ENCODE peak calls at places on chromosome 10, in six cellular contexts. N, R, L, I, S and X are unnamed samples.

GRCh38 chr10:21532694-21533576 is 1.1 kb upstream of the MLLT10 start:
- DNase-seq in N (no peak), R (no peak), L (no peak), I (no peak), S (no peak), X (no peak)

GRCh38 chr10:85548038-85548437 is 818.6 kb downstream of the GRID1 start:
- DNase-seq in N (peak), R (peak), L (no peak), I (peak), S (peak), X (peak)

GRCh38 chr10:67306588-67307205 is 380.9 kb downstream of the LRRTM3 start:
- DNase-seq in N (peak), R (peak), L (no peak), I (peak), S (peak), X (peak)

GRCh38 chr10:89337493-89337892 is 9.7 kb downstream of the IFIT3 start:
- DNase-seq in N (peak), R (no peak), L (no peak), I (no peak), S (peak), X (no peak)

GRCh38 chr10:44416021-44416758 is 31.3 kb upstream of the CXCL12 start:
- DNase-seq in N (no peak), R (no peak), L (no peak), I (no peak), S (peak), X (no peak)

GRCh38 chr10:89755374-89755773 is 54.0 kb downstream of the KIF20B start:
- DNase-seq in N (no peak), R (no peak), L (no peak), I (no peak), S (no peak), X (no peak)

GRCh38 chr10:75235375-75236177 is at the start of gene COMTD1:
- DNase-seq in N (peak), R (peak), L (peak), I (peak), S (peak), X (peak)

GRCh38 chr10:79926037-79926436 is 22.9 kb downstream of the SFTPD start:
- DNase-seq in N (no peak), R (no peak), L (no peak), I (no peak), S (no peak), X (no peak)

GRCh38 chr10:123021517-123021916 is 12.7 kb downstream of the ACADSB start:
- DNase-seq in N (peak), R (no peak), L (no peak), I (no peak), S (no peak), X (no peak)

GRCh38 chr10:44314802-44315460 is 70.0 kb downstream of the CXCL12 start:
- DNase-seq in N (no peak), R (no peak), L (no peak), I (no peak), S (no peak), X (no peak)

GRCh38 chr10:11822031-11822756 is 962 bp upstream of the PROSER2 start:
- DNase-seq in N (no peak), R (no peak), L (no peak), I (no peak), S (no peak), X (no peak)

GRCh38 chr10:62900829-62901571 is 84.8 kb upstream of the EGR2 start:
- DNase-seq in N (no peak), R (no peak), L (no peak), I (no peak), S (no peak), X (no peak)

GRCh38 chr10:59580257-59580863 is 129.3 kb downstream of the SLC16A9 start:
- DNase-seq in N (peak), R (peak), L (no peak), I (peak), S (peak), X (peak)
- TF ChIP-seq CTCF in N (peak), R (peak), L (peak), I (peak), S (peak), X (peak)

DNA sequence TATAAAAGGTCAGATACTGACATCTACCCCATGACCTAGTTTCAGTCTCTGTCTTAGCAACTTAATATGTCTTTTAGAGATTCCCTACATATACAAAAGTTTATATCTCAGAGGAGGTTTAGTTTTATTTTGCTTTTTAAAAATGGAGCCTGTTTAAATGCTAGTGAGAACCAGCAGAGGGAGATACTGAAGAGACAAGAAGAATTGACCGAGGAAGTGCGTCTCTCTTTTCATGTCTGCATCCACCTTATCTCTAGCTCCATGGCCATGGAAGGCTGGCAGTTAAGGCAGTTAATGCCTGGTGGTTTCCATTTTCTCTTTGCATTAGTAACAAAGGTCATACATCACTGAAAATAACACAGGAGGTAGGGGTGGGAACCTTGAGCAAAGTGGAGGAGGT is 10.7 kb downstream of the SUV39H2 start:
- DNase-seq in N (peak), R (no peak), L (no peak), I (peak), S (peak), X (no peak)
- TF ChIP-seq CTCF in N (peak), R (peak), L (peak), I (peak), S (peak), X (peak)

GRCh38 chr10:71270301-71270777 is 48.7 kb upstream of the SLC29A3 start:
- DNase-seq in N (peak), R (peak), L (peak), I (peak), S (peak), X (peak)
- TF ChIP-seq CTCF in N (peak), R (peak), L (peak), I (peak), S (peak), X (peak)

DNA sequence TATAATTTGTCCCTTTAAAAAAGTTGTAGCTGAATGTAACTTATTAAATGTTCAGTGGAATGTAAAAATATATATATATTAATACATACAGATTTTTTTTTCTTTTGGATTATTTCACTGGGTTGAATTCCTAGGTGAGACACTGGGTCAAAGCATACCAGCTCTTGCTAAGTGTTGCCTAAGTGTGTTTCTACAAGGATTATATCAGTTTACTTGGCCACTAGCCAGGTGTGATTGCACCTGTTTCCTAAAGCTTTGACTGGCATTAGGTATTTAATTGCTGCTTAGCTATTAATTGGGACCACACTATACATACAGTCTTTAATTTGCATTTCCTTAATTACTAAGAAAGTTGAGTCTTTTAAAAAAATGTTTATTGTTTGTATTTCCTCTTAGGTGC is 5.5 kb upstream of the ELOVL3 start:
- DNase-seq in N (no peak), R (no peak), L (no peak), I (no peak), S (no peak), X (no peak)
- TF ChIP-seq CTCF in N (no peak), R (no peak), L (no peak), I (no peak), S (no peak), X (no peak)

DNA sequence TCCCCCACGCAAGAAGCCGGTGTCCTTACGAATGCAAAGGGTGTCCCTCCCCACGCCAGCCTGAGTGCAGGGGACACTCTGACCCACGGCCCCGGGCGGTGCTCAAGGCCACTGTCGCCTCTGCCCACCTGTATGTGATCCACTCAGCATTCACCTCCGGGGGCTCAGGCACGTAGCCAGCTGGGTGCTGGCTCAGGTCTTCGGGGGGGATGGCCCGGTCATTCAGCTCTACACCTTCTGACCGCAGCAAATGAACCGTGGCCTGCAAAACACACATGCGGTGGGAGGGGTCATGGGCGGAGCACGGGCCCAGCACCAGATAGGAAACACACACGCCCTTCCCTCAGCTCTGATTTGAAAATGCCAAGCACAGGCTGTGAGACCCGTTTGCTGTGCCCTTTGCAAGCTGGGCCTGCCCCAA is 25.9 kb downstream of the CFAP46 start:
- DNase-seq in N (no peak), R (no peak), L (no peak), I (no peak), S (no peak), X (no peak)
- TF ChIP-seq CTCF in N (no peak), R (no peak), L (no peak), I (no peak), S (no peak), X (no peak)

DNA sequence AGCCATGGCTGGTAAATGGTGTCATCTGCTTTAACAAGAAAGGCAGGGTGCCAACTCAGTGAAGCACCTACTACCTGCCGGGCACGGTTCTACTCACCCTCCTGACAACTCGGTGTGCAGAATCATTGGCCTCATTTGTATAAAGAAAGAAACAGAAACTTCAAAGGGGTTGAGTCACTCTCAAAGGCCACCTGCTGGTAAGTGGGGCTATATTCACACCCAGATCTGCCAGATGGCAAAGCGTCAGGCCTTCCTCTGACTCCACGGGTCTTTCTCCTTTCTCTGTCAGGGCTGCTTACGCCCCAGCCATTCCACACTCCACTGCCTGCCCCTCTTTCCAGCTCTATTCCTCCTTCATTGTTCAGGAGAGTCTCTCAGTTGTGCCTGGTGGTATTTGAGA is 309.2 kb downstream of the GFRA1 start:
- DNase-seq in N (peak), R (peak), L (no peak), I (peak), S (peak), X (no peak)
- TF ChIP-seq CTCF in N (peak), R (peak), L (no peak), I (peak), S (peak), X (no peak)

GRCh38 chr10:126409821-126410220 is 21.5 kb upstream of the ADAM12 start:
- DNase-seq in N (no peak), R (no peak), L (no peak), I (no peak), S (no peak), X (no peak)

GRCh38 chr10:126408953-126409641 is 20.8 kb upstream of the ADAM12 start:
- DNase-seq in N (no peak), R (no peak), L (no peak), I (no peak), S (peak), X (no peak)

GRCh38 chr10:126405239-126405785 is 17.0 kb upstream of the ADAM12 start:
- DNase-seq in N (no peak), R (no peak), L (no peak), I (no peak), S (no peak), X (no peak)

GRCh38 chr10:126407831-126408230 is 19.6 kb upstream of the ADAM12 start:
- DNase-seq in N (no peak), R (no peak), L (no peak), I (no peak), S (no peak), X (no peak)
- TF ChIP-seq CTCF in N (no peak), R (no peak), L (no peak), I (no peak), S (no peak), X (no peak)

DNA sequence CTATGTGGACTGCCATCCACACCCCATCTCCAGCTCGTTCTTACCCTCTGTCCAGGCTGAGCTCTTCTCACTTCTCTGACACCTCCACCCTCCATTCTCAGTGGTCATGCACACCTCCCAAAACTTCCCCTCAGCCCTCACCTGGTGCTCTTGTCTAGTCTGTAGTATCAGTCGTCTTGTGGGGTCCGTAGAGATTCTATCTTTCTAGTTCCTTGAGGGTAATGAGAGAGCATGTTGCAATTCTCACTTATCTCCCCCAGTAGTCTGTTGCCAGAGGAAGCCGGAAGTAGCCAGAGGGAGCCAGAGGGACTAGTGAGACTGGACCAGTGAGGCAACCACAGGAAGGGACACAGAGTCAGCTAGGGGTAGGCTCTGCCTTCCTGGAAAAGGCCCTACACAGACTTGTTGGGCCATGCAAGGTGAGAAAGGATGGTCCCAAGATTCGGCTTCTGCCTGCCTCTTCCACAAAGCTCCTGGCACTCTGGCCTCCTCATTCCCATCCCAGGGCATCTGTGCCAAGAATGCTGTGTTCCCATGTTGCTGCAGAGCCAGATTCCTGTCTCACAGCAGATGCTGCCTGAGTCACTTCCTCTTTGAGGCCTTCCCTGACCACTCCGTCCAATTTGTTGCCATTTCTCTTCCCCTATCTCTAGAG is 50.6 kb upstream of the DUSP5 start:
- DNase-seq in N (peak), R (peak), L (no peak), I (no peak), S (peak), X (no peak)
- TF ChIP-seq CTCF in N (no peak), R (peak), L (no peak), I (peak), S (peak), X (no peak)